ENCODE peak calls at places on chromosomes 3 and 15, in eight cellular contexts. T, Z, C, R, O, Y, X and M are unnamed samples.

GRCh38 chr3:45134758-45135521 is 11.2 kb downstream of the CDCP1 start:
- DNase-seq in T (no peak), Z (no peak), C (no peak), R (no peak), O (no peak), Y (no peak), X (no peak), M (no peak)

GRCh38 chr3:182732232-182733015 is 60.9 kb upstream of the ATP11B start:
- DNase-seq in T (no peak), Z (no peak), C (no peak), R (no peak), O (no peak), Y (no peak), X (no peak), M (no peak)

GRCh38 chr3:146313411-146314111 is 62.7 kb upstream of the PLSCR4 start:
- DNase-seq in T (no peak), Z (no peak), C (no peak), R (no peak), O (no peak), Y (no peak), X (no peak), M (no peak)

GRCh38 chr3:149407898-149408297 is 30.4 kb upstream of the TM4SF1 start:
- DNase-seq in T (no peak), Z (no peak), C (no peak), R (no peak), O (no peak), Y (no peak), X (no peak), M (no peak)

GRCh38 chr3:41334426-41334825 is 135.1 kb downstream of the CTNNB1 start:
- DNase-seq in T (no peak), Z (no peak), C (no peak), R (no peak), O (no peak), Y (no peak), X (no peak), M (no peak)

GRCh38 chr15:67914537-67915373 is 74.9 kb upstream of the RNU6-1 start:
- DNase-seq in T (no peak), Z (peak), C (no peak), R (no peak), O (peak), Y (peak), X (no peak), M (no peak)

GRCh38 chr3:63141-63845 is 133.3 kb upstream of the CHL1 start:
- DNase-seq in T (no peak), Z (no peak), C (no peak), R (no peak), O (no peak), Y (no peak), X (no peak), M (no peak)

GRCh38 chr3:169542347-169542751 is 121.2 kb downstream of the MECOM start:
- DNase-seq in T (no peak), Z (no peak), C (no peak), R (no peak), O (no peak), Y (no peak), X (no peak), M (no peak)

GRCh38 chr15:78006567-78007205 is 70.8 kb downstream of the TBC1D2B start:
- DNase-seq in T (no peak), Z (no peak), C (no peak), R (no peak), O (no peak), Y (no peak), X (no peak), M (no peak)

GRCh38 chr3:42164635-42165034 is 73.5 kb downstream of the TRAK1 start:
- DNase-seq in T (no peak), Z (no peak), C (no peak), R (no peak), O (no peak), Y (no peak), X (no peak), M (no peak)

GRCh38 chr3:183224581-183224980 is 28.5 kb upstream of the B3GNT5 start:
- DNase-seq in T (no peak), Z (no peak), C (peak), R (no peak), O (no peak), Y (no peak), X (no peak), M (no peak)

GRCh38 chr15:48862705-48863104 is 15.2 kb upstream of the EID1 start:
- DNase-seq in T (no peak), Z (no peak), C (no peak), R (no peak), O (no peak), Y (no peak), X (no peak), M (no peak)

GRCh38 chr3:69410301-69410700 is 24.4 kb upstream of the FRMD4B start:
- DNase-seq in T (no peak), Z (peak), C (peak), R (peak), O (peak), Y (peak), X (peak), M (no peak)

GRCh38 chr3:47427866-47428265 is 47.0 kb downstream of the PTPN23 start:
- DNase-seq in T (no peak), Z (no peak), C (no peak), R (no peak), O (no peak), Y (no peak), X (no peak), M (no peak)

GRCh38 chr3:160400048-160400630 is 689 bp downstream of the SMC4 start:
- DNase-seq in T (peak), Z (peak), C (peak), R (peak), O (no peak), Y (peak), X (peak), M (no peak)

GRCh38 chr3:123658860-123659221 is 74.0 kb upstream of the HACD2 start:
- DNase-seq in T (no peak), Z (no peak), C (no peak), R (no peak), O (no peak), Y (no peak), X (no peak), M (no peak)

GRCh38 chr3:123656691-123657090 is 71.8 kb upstream of the HACD2 start:
- DNase-seq in T (no peak), Z (no peak), C (no peak), R (peak), O (no peak), Y (no peak), X (no peak), M (no peak)

GRCh38 chr3:123657578-123657977 is 72.7 kb upstream of the HACD2 start:
- DNase-seq in T (no peak), Z (no peak), C (no peak), R (no peak), O (no peak), Y (no peak), X (no peak), M (no peak)

GRCh38 chr3:123657111-123657510 is 72.3 kb upstream of the HACD2 start:
- DNase-seq in T (no peak), Z (no peak), C (no peak), R (no peak), O (no peak), Y (no peak), X (no peak), M (no peak)

GRCh38 chr3:123658118-123658859 is 73.4 kb upstream of the HACD2 start:
- DNase-seq in T (no peak), Z (no peak), C (no peak), R (no peak), O (no peak), Y (no peak), X (no peak), M (no peak)
- H3K27ac ChIP-seq in T (peak), Z (no peak), C (no peak), R (no peak), O (no peak), Y (peak), X (no peak), M (peak)

GRCh38 chr3:155859859-155860258 is 5.6 kb upstream of the SLC33A1 start:
- DNase-seq in T (no peak), Z (no peak), C (peak), R (peak), O (peak), Y (no peak), X (no peak), M (no peak)

DNA sequence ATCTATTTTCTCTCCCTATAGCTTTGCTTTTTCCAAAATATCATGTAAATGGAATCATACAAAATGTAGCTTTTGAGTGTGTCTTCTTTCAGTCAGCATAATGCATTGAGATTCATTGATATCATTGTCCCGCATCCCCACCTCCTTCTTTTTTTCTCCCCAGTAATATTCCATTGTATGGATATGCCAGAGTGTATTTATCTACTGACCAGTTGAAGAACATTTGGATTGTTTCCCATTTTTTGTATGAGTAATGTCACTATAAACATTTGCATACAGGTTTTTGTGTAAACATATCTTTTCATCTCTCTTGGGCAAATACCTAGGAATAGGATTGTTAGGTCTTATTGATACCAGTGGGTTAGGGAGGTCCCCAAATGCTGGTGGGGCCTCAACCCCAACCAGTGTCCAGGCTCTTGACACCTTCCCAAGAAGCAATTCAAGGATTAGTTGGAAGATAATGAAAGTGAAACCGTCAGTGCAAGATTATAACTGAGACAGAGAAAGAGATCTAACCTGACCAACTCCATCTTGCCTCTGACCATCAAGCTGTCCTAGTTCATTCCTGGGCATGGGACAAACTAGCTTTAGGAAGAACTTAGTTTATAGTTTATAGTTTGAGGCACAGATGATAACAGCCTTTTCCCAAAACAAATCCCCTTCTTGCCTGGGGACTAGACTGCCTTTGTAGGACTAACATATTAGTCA is 7.4 kb upstream of the SLC33A1 start:
- DNase-seq in T (no peak), Z (no peak), C (no peak), R (no peak), O (no peak), Y (no peak), X (no peak), M (no peak)
- H3K27ac ChIP-seq in T (no peak), Z (no peak), C (no peak), R (no peak), O (no peak), Y (no peak), X (no peak), M (no peak)

DNA sequence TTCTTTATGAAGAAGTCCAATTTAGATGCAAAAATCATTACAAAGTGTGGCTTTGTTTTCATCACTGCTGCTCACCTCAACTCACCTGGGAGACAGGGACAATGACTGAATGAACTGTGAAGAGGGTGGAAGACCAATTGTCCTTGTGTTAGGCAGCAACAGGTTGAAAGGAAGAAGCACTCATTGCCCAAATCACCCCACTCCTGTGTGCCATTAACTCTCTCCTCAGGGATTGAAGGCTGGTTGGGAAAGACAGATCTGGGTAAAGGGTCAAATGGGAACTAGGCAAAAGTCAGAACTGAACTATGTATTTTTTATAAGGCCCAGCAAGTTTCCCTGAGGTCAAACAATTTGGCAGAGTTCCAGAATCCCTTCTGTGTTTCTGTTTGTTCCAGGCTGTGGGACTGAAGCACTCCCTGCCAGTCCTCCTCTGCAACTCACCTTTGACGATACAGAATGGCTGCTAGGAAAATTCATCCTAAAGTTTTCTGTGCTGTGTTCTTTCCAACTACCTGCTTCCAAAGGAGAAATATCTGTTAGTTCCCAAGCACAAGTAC is 68.6 kb upstream of the CCDC39 start:
- DNase-seq in T (no peak), Z (peak), C (no peak), R (no peak), O (no peak), Y (no peak), X (no peak), M (no peak)
- H3K27ac ChIP-seq in T (no peak), Z (no peak), C (no peak), R (no peak), O (no peak), Y (no peak), X (no peak), M (no peak)

DNA sequence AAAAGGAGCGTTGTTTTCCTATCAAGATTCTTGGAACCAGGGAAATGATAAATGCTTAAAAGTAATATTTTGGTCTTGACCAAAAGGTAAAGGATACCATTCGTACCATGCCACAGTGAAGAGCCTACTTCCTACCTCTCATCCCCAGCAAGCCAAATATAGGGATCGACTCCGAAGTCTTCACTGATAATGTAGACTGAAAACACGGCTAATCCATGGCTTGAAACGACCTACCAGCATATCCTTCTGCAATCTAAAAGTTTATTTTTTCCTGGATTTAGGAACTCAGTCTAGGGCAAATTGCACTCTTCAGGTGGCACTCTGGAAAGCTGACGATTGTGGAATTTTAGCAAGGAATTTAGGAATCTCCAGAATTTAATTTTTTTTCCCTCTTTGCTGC is 1.9 kb upstream of the SEMA6D start:
- DNase-seq in T (no peak), Z (no peak), C (no peak), R (no peak), O (no peak), Y (no peak), X (no peak), M (no peak)
- H3K27ac ChIP-seq in T (no peak), Z (no peak), C (no peak), R (no peak), O (no peak), Y (no peak), X (no peak), M (peak)

DNA sequence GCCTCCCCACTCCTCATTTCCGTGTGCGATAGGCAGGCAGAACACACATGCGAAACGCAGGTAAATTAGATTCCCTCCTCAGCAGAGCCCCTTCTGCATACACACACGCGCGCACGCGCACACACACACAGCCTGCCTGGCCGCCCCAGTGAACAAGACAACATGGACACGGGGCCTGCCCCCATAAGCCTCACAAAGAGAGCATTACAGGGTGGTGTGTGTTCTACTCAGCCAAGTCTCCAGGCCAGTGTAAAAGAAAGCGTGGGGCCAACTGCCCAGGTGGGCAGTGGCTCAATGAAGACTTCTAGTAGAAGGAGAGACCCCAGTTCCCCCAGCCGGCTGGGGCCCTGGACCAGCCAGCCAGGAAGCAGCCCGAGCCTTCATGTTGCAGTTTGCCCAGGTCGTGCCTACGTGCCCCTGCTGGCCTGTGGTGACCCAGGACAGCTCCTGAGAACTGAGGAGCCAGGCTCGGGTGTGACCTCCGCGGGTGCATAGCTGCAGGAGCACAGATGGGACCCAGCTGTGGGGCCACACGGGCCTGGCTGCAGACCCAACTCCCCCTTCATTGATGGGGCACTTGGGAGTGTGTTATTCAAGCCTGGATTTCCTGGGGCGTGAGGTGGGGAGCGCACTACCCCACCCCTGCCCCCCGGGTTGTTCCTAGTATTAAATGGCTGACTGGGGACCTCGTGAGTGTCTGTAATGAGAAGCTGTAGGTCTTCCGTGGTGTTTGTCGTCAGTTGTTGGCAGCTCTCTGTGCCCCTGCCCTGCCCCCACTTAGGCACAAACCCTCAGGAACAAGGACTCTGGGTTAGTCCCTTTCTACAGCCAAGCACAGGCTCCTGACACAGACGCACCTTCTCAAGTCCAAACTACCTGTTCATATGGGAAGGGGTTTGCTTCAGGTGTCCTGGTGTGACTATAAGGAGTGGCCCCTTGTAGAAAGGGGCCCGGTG is 39.3 kb downstream of the IDH2 start:
- DNase-seq in T (no peak), Z (no peak), C (no peak), R (no peak), O (no peak), Y (no peak), X (no peak), M (no peak)
- H3K27ac ChIP-seq in T (peak), Z (peak), C (peak), R (no peak), O (no peak), Y (peak), X (no peak), M (peak)

GRCh38 chr3:172090035-172090434 is 50.7 kb downstream of the FNDC3B start:
- DNase-seq in T (no peak), Z (no peak), C (no peak), R (no peak), O (no peak), Y (no peak), X (no peak), M (no peak)
- H3K27ac ChIP-seq in T (no peak), Z (peak), C (no peak), R (no peak), O (peak), Y (no peak), X (no peak), M (no peak)